ENCODE peak calls at places on chromosomes 2 and 18, in five cellular contexts. Y, A, N, S and T are unnamed samples.

GRCh38 chr2:141055526-141055925 is 1075.3 kb downstream of the LRP1B start:
- DNase-seq in N (no peak), Y (peak; percentile 84), S (no peak), A (no peak), T (no peak)

GRCh38 chr2:12300927-12301326 is 415.8 kb upstream of the TRIB2 start:
- DNase-seq in N (no peak), S (no peak), Y (peak; percentile 37), A (no peak), T (no peak)

GRCh38 chr2:54038835-54039234 is 68.0 kb upstream of the PSME4 start:
- DNase-seq in Y (no peak), N (peak; percentile 12), S (no peak), A (no peak), T (no peak)

GRCh38 chr2:147026664-147027278 is 818.1 kb upstream of the ACVR2A start:
- DNase-seq in Y (peak; percentile 68), A (no peak), N (no peak), S (no peak), T (no peak)

GRCh38 chr2:232273903-232274598 is 104.5 kb upstream of the ALPP start:
- DNase-seq in S (no peak), A (no peak), N (no peak), Y (no peak), T (no peak)

GRCh38 chr2:94875820-94876522 is 4.7 kb downstream of the TEKT4 start:
- DNase-seq in S (no peak), A (no peak), N (no peak), Y (no peak), T (no peak)

GRCh38 chr2:96091141-96091710 is 25.1 kb downstream of the ADRA2B start:
- DNase-seq in S (peak; percentile 31), Y (no peak), A (no peak), N (peak; percentile 78), T (no peak)

GRCh38 chr2:239902749-239903201 is 122.4 kb downstream of the NDUFA10 start:
- DNase-seq in N (no peak), S (no peak), A (no peak), Y (no peak), T (no peak)

GRCh38 chr2:21422050-21422449 is 298.3 kb downstream of the TDRD15 start:
- DNase-seq in Y (peak; percentile 27), S (no peak), A (no peak), N (peak; percentile 16), T (no peak)

GRCh38 chr2:224412064-224412921 is 10.4 kb upstream of the FAM124B start:
- DNase-seq in Y (peak; percentile 25), A (no peak), S (no peak), N (no peak), T (no peak)

GRCh38 chr2:36238126-36238525 is 117.5 kb upstream of the CRIM1 start:
- DNase-seq in S (no peak), Y (no peak), N (no peak), A (no peak), T (no peak)

GRCh38 chr2:30693821-30694281 is 113.4 kb downstream of the CAPN13 start:
- DNase-seq in N (no peak), Y (no peak), A (no peak), S (no peak), T (no peak)

GRCh38 chr2:142603761-142604160 is 273.7 kb upstream of the KYNU start:
- DNase-seq in A (no peak), N (no peak), Y (no peak), S (no peak), T (no peak)

GRCh38 chr18:49185636-49186035 is 234.9 kb upstream of the SMAD7 start:
- DNase-seq in A (no peak), S (no peak), Y (peak; percentile 30), N (no peak), T (no peak)

GRCh38 chr2:97706112-97706511 is 7.3 kb upstream of the ZAP70 start:
- DNase-seq in A (no peak), Y (no peak), N (no peak), S (no peak), T (no peak)

GRCh38 chr18:13613099-13613498 is 113.3 kb downstream of the FAM210A start:
- DNase-seq in A (no peak), N (no peak), S (no peak), Y (no peak), T (no peak)

GRCh38 chr18:26227051-26227672 is 917 bp downstream of the TAF4B start:
- DNase-seq in N (no peak), Y (no peak), S (peak; percentile 52), A (no peak), T (peak; percentile 16)

GRCh38 chr2:134836986-134837385 is 1.4 kb upstream of the ACMSD start:
- DNase-seq in S (no peak), A (no peak), N (no peak), Y (peak; percentile 91), T (no peak)

GRCh38 chr18:10376735-10377134 is 77.7 kb upstream of the APCDD1 start:
- DNase-seq in A (no peak), N (no peak), S (no peak), Y (no peak), T (no peak)

GRCh38 chr2:165582409-165582808 is 112.9 kb downstream of the CSRNP3 start:
- DNase-seq in A (no peak), S (no peak), N (no peak), Y (no peak), T (no peak)

GRCh38 chr18:2529154-2529553 is 42.2 kb downstream of the METTL4 start:
- DNase-seq in Y (peak; percentile 7), N (no peak), A (no peak), S (no peak), T (no peak)

GRCh38 chr18:36544036-36544725 is 246.7 kb downstream of the FHOD3 start:
- DNase-seq in S (no peak), N (no peak), A (no peak), Y (no peak), T (no peak)

GRCh38 chr2:207839575-207839974 is 69.9 kb upstream of the FZD5 start:
- DNase-seq in A (no peak), Y (no peak), S (no peak), N (no peak), T (no peak)

GRCh38 chr2:14843507-14844204 is 211.1 kb downstream of the LRATD1 start:
- DNase-seq in A (no peak), N (no peak), Y (no peak), S (no peak), T (no peak)

GRCh38 chr2:73258913-73259215 is 24.8 kb downstream of the CCT7 start:
- DNase-seq in A (no peak), Y (no peak), N (no peak), S (no peak), T (no peak)

GRCh38 chr2:154952346-154953010 is 254.0 kb downstream of the KCNJ3 start:
- DNase-seq in S (no peak), Y (no peak), A (no peak), N (no peak), T (no peak)

GRCh38 chr18:35672897-35673296 is 91.4 kb downstream of the GALNT1 start:
- DNase-seq in A (no peak), Y (peak; percentile 77), N (peak; percentile 50), S (no peak), T (no peak)

GRCh38 chr18:57296336-57296735 is 56.0 kb upstream of the ST8SIA3 start:
- DNase-seq in S (no peak), Y (no peak), A (no peak), N (no peak), T (no peak)

GRCh38 chr2:198376677-198377076 is 572.3 kb downstream of the PLCL1 start:
- DNase-seq in S (no peak), N (no peak), Y (peak; percentile 2), A (no peak), T (no peak)

GRCh38 chr2:101125374-101125773 is 25.8 kb downstream of the TBC1D8 start:
- DNase-seq in S (no peak), N (no peak), Y (no peak), A (no peak), T (no peak)

GRCh38 chr2:101002562-101003277 is 631 bp downstream of the RPL31 start:
- DNase-seq in Y (no peak), A (no peak), N (peak; percentile 21), S (no peak), T (no peak)

GRCh38 chr2:102084651-102085050 is 57.9 kb upstream of the IL1R1 start:
- DNase-seq in A (no peak), S (no peak), N (no peak), Y (no peak), T (no peak)

GRCh38 chr18:48866856-48867255 is 83.9 kb downstream of the SMAD7 start:
- DNase-seq in S (no peak), Y (no peak), A (no peak), N (no peak), T (no peak)

GRCh38 chr2:39665811-39666488 is at the start of gene TMEM178A:
- DNase-seq in A (peak; percentile 29), N (no peak), S (peak; percentile 14), Y (no peak), T (peak; percentile 16)

GRCh38 chr2:36480596-36480995 is 117.4 kb downstream of the FEZ2 start:
- DNase-seq in N (no peak), Y (no peak), S (no peak), A (no peak), T (no peak)

GRCh38 chr2:169683425-169684134 is 10.6 kb downstream of the CFAP210 start:
- DNase-seq in Y (no peak), A (no peak), S (no peak), N (no peak), T (no peak)
- TF ChIP-seq POLR2A in Y (no peak), A (no peak), S (no peak), N (no peak), T (no peak)

DNA sequence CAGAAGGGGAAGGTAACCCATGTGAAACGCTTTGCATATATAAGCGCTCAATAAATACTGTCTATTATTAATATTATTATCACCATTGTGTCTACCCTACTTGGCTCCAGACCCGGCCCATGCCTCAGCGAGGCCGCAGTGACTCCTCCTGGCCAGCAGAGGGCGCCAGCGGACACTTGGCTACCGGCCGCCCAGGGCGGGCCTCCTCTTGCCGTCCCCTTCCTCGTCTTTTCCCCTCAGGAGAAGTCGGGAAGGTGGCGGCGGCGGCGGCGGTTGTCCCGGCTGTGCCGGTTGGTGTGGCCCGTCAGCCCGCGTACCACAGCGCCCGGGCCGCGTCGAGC is at the start of gene AGFG1:
- DNase-seq in S (peak; percentile 86), N (peak; percentile 88), Y (peak; percentile 67), A (peak; percentile 86), T (peak; percentile 85)
- TF ChIP-seq POLR2A in S (peak; percentile 79), N (peak; percentile 59), Y (peak; percentile 81), A (peak; percentile 43), T (peak; percentile 41)

DNA sequence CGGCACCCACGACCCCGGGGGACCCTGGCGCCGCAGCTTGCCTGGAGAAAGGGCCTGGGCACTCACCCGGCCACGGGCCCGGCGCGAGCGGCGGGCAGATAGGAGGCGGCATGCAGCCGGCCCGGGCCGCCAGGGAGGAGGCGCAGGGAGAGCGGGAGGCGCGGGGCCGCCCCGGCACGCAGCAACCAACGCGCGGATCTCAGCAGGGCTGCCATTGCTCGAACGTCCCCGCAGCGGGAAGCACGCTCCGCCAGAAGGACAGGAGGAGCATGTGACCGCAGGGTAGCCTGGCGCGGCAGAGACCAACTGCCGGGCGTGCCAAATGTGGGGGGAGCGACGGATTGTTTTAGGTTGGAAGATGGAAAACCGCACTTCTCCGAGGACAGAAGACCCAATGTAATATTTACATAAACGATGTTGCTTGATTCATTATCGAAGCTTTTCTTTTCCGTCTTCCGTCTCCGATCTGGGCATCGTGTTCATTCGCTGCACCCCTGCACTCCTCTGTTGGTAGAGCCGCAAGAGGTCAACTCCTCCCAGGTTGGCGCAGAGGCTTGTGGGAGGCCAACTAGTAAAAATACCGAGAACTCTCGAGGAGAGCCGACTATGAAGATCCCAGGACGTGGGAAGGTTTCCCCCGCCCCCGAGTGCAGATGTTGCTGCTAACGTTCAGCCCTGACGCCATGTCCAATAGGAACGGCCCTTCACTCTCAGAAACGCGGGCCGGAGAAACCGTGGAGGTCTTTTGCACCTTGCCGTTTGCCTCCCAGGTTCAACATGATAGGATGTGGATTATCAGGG is at the start of gene LRPPRC:
- DNase-seq in N (peak; percentile 94), A (peak; percentile 98), Y (peak; percentile 97), S (peak; percentile 92), T (peak; percentile 96)
- TF ChIP-seq POLR2A in N (peak; percentile 72), A (peak; percentile 97), Y (peak; percentile 98), S (peak; percentile 88), T (peak; percentile 55)

GRCh38 chr2:160229591-160229990 is 29.5 kb upstream of the ITGB6 start:
- DNase-seq in N (no peak), Y (peak; percentile 62), S (no peak), A (no peak), T (no peak)
- TF ChIP-seq POLR2A in N (no peak), Y (no peak), S (no peak), A (no peak), T (no peak)